ENCODE peak calls at places on chromosomes 7 and 10, in eight cellular contexts. D is heart left ventricle, U is body of pancreas, F is breast epithelium, Q is HCT116, C is testis, K is K562, P is IMR-90. V is an unnamed sample. For H3K27me3, the result is how much of the 10 kb centered on the place peaks cover.

GRCh38 chr10:89001428-89002072 is 11.0 kb downstream of the FAS start:
- DNase-seq in K (no peak), U (no peak), P (peak), Q (no peak), D (no peak), F (no peak), C (no peak), V (no peak)

GRCh38 chr7:78220754-78221153 is 422.2 kb downstream of the PHTF2 start:
- DNase-seq in D (no peak), P (no peak), F (no peak), K (no peak), Q (no peak), C (no peak), U (no peak), V (no peak)

GRCh38 chr7:155962191-155962967 is 150.1 kb upstream of the SHH start:
- DNase-seq in C (no peak), F (no peak), Q (peak), D (no peak), P (peak), U (no peak), K (no peak), V (no peak)

GRCh38 chr10:75378403-75378802 is 23.2 kb downstream of the ZNF503 start:
- DNase-seq in K (no peak), U (no peak), D (no peak), Q (no peak), F (no peak), C (no peak), P (no peak), V (no peak)

GRCh38 chr10:3484306-3485187 is 300.5 kb downstream of the KLF6 start:
- DNase-seq in U (no peak), F (no peak), P (peak), Q (no peak), C (no peak), K (no peak), D (no peak), V (no peak)

GRCh38 chr10:45061982-45062381 is 61.3 kb downstream of the ZNF22 start:
- DNase-seq in K (no peak), C (no peak), P (no peak), U (no peak), Q (no peak), F (no peak), D (no peak), V (no peak)

GRCh38 chr7:123797673-123798526 is 47.1 kb upstream of the HYAL4 start:
- DNase-seq in D (no peak), U (peak), C (no peak), Q (peak), P (peak), K (peak), F (no peak), V (no peak)

GRCh38 chr7:28358423-28358868 is 53.9 kb upstream of the CREB5 start:
- DNase-seq in C (no peak), P (peak), D (no peak), F (no peak), K (no peak), Q (peak), U (no peak), V (no peak)

GRCh38 chr7:64619705-64620104 is 46.2 kb upstream of the ZNF107 start:
- DNase-seq in F (no peak), U (no peak), K (no peak), Q (no peak), D (no peak), P (no peak), C (no peak), V (no peak)

GRCh38 chr10:30182191-30183075 is 123.0 kb upstream of the JCAD start:
- DNase-seq in D (no peak), P (peak), Q (no peak), C (no peak), F (no peak), K (no peak), U (peak), V (no peak)

GRCh38 chr10:52740913-52741675 is 31.5 kb downstream of the MBL2 start:
- DNase-seq in Q (peak), D (no peak), F (no peak), K (peak), C (peak), P (peak), U (peak), V (no peak)

GRCh38 chr7:133252506-133252857 is 396 bp upstream of the EXOC4 start:
- DNase-seq in C (no peak), Q (no peak), P (no peak), U (no peak), K (no peak), F (no peak), D (no peak), V (no peak)

GRCh38 chr7:27303021-27303420 is 60.4 kb downstream of the EVX1 start:
- DNase-seq in U (no peak), Q (no peak), C (peak), K (no peak), F (no peak), D (no peak), P (no peak), V (peak)

GRCh38 chr10:124101351-124101750 is 8.0 kb upstream of the CHST15 start:
- DNase-seq in U (no peak), C (no peak), P (no peak), K (no peak), Q (no peak), F (no peak), D (no peak), V (no peak)

GRCh38 chr7:134420509-134421125 is 38.3 kb downstream of the AKR1B1 start:
- DNase-seq in Q (peak), U (peak), D (no peak), K (peak), F (no peak), C (peak), P (peak), V (no peak)

GRCh38 chr7:24401628-24402593 is 117.9 kb downstream of the NPY start:
- DNase-seq in D (no peak), F (no peak), P (peak), Q (peak), C (no peak), U (no peak), K (peak), V (no peak)
- TF ChIP-seq POLR2A in D (no peak), F (no peak), P (no peak), Q (no peak), C (no peak), U (no peak), K (no peak), V (no peak)

GRCh38 chr10:21501109-21501508 is 24.4 kb downstream of the SKIDA1 start:
- DNase-seq in K (no peak), Q (no peak), F (no peak), C (no peak), U (no peak), P (no peak), D (no peak), V (no peak)

GRCh38 chr10:21500578-21500910 is 24.9 kb downstream of the SKIDA1 start:
- DNase-seq in U (no peak), C (no peak), Q (no peak), F (no peak), D (no peak), P (no peak), K (no peak), V (no peak)

GRCh38 chr10:21501731-21502370 is 23.6 kb downstream of the SKIDA1 start:
- DNase-seq in Q (no peak), U (no peak), F (no peak), K (no peak), D (no peak), C (no peak), P (no peak), V (no peak)

GRCh38 chr10:21503580-21503979 is 21.9 kb downstream of the SKIDA1 start:
- DNase-seq in F (no peak), D (no peak), C (no peak), K (no peak), U (no peak), P (no peak), Q (no peak), V (no peak)

GRCh38 chr10:21502371-21502765 is 23.1 kb downstream of the SKIDA1 start:
- DNase-seq in Q (no peak), F (no peak), C (no peak), K (no peak), U (no peak), P (no peak), D (no peak), V (no peak)
- H3K27me3 ChIP-seq in Q (under half), F (under half), C (under half), K (under half), U (under half), P (under half), D (under half), V (under half)

GRCh38 chr7:101020444-101020843 is 563 bp downstream of the MUC17 start:
- DNase-seq in D (no peak), C (no peak), U (no peak), F (no peak), Q (no peak), K (no peak), P (no peak), V (no peak)

GRCh38 chr7:101012931-101013330 is 7.0 kb upstream of the MUC17 start:
- DNase-seq in K (no peak), F (no peak), P (no peak), U (no peak), C (no peak), Q (no peak), D (no peak), V (no peak)

GRCh38 chr7:101018271-101019167 is 1.4 kb upstream of the MUC17 start:
- DNase-seq in C (no peak), K (no peak), F (no peak), P (no peak), U (no peak), D (no peak), Q (no peak), V (no peak)

GRCh38 chr7:101015626-101016025 is 4.3 kb upstream of the MUC17 start:
- DNase-seq in F (no peak), D (no peak), Q (no peak), P (no peak), K (no peak), C (no peak), U (no peak), V (no peak)

GRCh38 chr7:101017099-101017777 is 2.6 kb upstream of the MUC17 start:
- DNase-seq in K (peak), Q (no peak), U (peak), P (peak), C (peak), F (no peak), D (peak), V (peak)
- TF ChIP-seq POLR2A in K (no peak), Q (no peak), U (no peak), P (peak), C (no peak), F (no peak), D (no peak), V (no peak)

GRCh38 chr7:157662110-157662791 is 325.4 kb downstream of the DNAJB6 start:
- DNase-seq in F (no peak), P (no peak), U (peak), D (no peak), K (no peak), Q (no peak), C (no peak), V (no peak)
- H3K27me3 ChIP-seq in F (under half), P (under half), U (under half), D (under half), K (half or more), Q (under half), C (under half), V (under half)

GRCh38 chr7:7570584-7570983 is 3.9 kb downstream of the MIOS start:
- DNase-seq in D (no peak), F (no peak), U (peak), Q (no peak), P (no peak), C (no peak), K (no peak), V (no peak)

GRCh38 chr7:7568553-7568952 is 1.9 kb downstream of the MIOS start:
- DNase-seq in K (no peak), D (no peak), C (no peak), U (no peak), F (no peak), Q (no peak), P (no peak), V (no peak)

GRCh38 chr7:7569113-7569527 is 2.4 kb downstream of the MIOS start:
- DNase-seq in D (no peak), K (no peak), U (no peak), F (no peak), P (no peak), Q (no peak), C (no peak), V (no peak)

GRCh38 chr7:7567898-7568531 is 1.3 kb downstream of the MIOS start:
- DNase-seq in D (no peak), U (no peak), K (no peak), P (no peak), C (no peak), F (no peak), Q (no peak), V (no peak)

GRCh38 chr7:7569615-7570014 is 2.9 kb downstream of the MIOS start:
- DNase-seq in Q (no peak), K (no peak), F (no peak), D (no peak), C (no peak), U (no peak), P (no peak), V (no peak)
- TF ChIP-seq POLR2A in Q (no peak), K (no peak), F (no peak), D (no peak), C (no peak), U (no peak), P (no peak), V (no peak)